ENCODE peak calls at places on chromosomes 1 and 21, in ten cellular contexts. A is lower lobe of right lung; M is GM12878; I is fibroblast of lung; J is ovary; Q is cardiac muscle cell; D is CD4-positive, alpha-beta memory T cell; P is astrocyte; O is NT2/D1; F is Caco-2. H is an unnamed sample. For H3K9me3 and H3K36me3, the result is how much of the 10 kb centered on the place peaks cover.

GRCh38 chr1:110011527-110012041 is 22.8 kb upstream of the STRIP1 start:
- DNase-seq in M (peak), A (no peak), I (peak), P (no peak), Q (peak), F (peak), O (peak), J (no peak), D (peak), H (peak)

GRCh38 chr1:25623731-25624130 is 7.1 kb downstream of the MAN1C1 start:
- DNase-seq in F (no peak), J (no peak), O (no peak), A (no peak), M (no peak), I (no peak), P (no peak), Q (no peak), D (no peak), H (no peak)

GRCh38 chr1:161113915-161114314 is 3.9 kb downstream of the PFDN2 start:
- DNase-seq in I (no peak), P (no peak), Q (no peak), J (no peak), D (no peak), F (no peak), A (no peak), M (no peak), O (no peak), H (no peak)

GRCh38 chr1:154502066-154502741 is at the start of the genes SHE and TDRD10:
- DNase-seq in P (no peak), I (no peak), F (no peak), M (no peak), Q (peak), D (no peak), O (no peak), A (peak), J (peak), H (no peak)

GRCh38 chr1:241275981-241276380 is 81.0 kb downstream of the RGS7 start:
- DNase-seq in O (peak), A (no peak), P (no peak), M (no peak), D (no peak), F (no peak), J (no peak), I (no peak), Q (no peak), H (no peak)

GRCh38 chr1:206809504-206810084 is 37.3 kb upstream of the IL10 start:
- DNase-seq in J (no peak), D (peak), M (no peak), Q (peak), O (no peak), F (no peak), I (peak), A (no peak), P (no peak), H (no peak)

GRCh38 chr1:24481098-24481497 is 21.5 kb upstream of the RCAN3 start:
- DNase-seq in F (no peak), M (peak), D (peak), Q (no peak), O (no peak), A (no peak), P (no peak), J (no peak), I (no peak), H (no peak)

GRCh38 chr1:228430243-228430642 is 13.6 kb upstream of the TRIM17 start:
- DNase-seq in J (no peak), M (no peak), P (no peak), Q (no peak), F (no peak), A (no peak), D (no peak), I (no peak), O (no peak), H (no peak)

GRCh38 chr1:232990176-232990723 is 39.8 kb downstream of the NTPCR start:
- DNase-seq in D (no peak), I (no peak), A (no peak), Q (no peak), F (no peak), P (no peak), O (no peak), M (no peak), J (no peak), H (no peak)

GRCh38 chr1:20988943-20989342 is 187.8 kb downstream of the EIF4G3 start:
- DNase-seq in J (no peak), A (no peak), M (no peak), P (no peak), I (no peak), Q (no peak), D (no peak), F (no peak), O (no peak), H (no peak)

GRCh38 chr1:20848162-20848561 is 61.1 kb upstream of the HP1BP3 start:
- DNase-seq in F (peak), O (no peak), I (peak), A (no peak), M (no peak), Q (no peak), P (peak), J (no peak), D (no peak), H (no peak)

GRCh38 chr1:89466307-89466925 is 58.2 kb upstream of the LRRC8B start:
- DNase-seq in F (no peak), P (no peak), D (no peak), J (no peak), Q (no peak), O (no peak), A (no peak), I (no peak), M (no peak), H (no peak)

GRCh38 chr21:41583274-41583790 is 75.4 kb upstream of the TMPRSS2 start:
- DNase-seq in A (peak), O (no peak), Q (no peak), M (no peak), D (no peak), F (peak), P (no peak), J (no peak), I (peak), H (no peak)

GRCh38 chr1:52629021-52629643 is 3.8 kb upstream of the SHISAL2A start:
- DNase-seq in J (no peak), P (no peak), A (no peak), D (no peak), Q (peak), I (no peak), M (no peak), O (no peak), F (no peak), H (no peak)

GRCh38 chr1:7705048-7705907 is 65.8 kb upstream of the VAMP3 start:
- DNase-seq in P (no peak), Q (no peak), M (no peak), D (peak), J (no peak), I (no peak), A (peak), O (no peak), F (no peak), H (peak)

GRCh38 chr1:215865060-215865459 is 298.0 kb downstream of the KCTD3 start:
- DNase-seq in M (no peak), A (no peak), P (no peak), I (no peak), Q (no peak), D (no peak), F (peak), O (no peak), J (no peak), H (no peak)

GRCh38 chr1:233269656-233270055 is 25.9 kb downstream of the PCNX2 start:
- DNase-seq in Q (no peak), M (no peak), O (no peak), I (peak), J (no peak), F (no peak), D (no peak), A (no peak), P (peak), H (no peak)

GRCh38 chr1:87113313-87113712 is 198.9 kb downstream of the HS2ST1 start:
- DNase-seq in A (no peak), D (no peak), F (no peak), P (peak), O (no peak), I (peak), J (no peak), Q (no peak), M (no peak), H (no peak)

GRCh38 chr1:14738235-14738634 is 139.8 kb downstream of the KAZN start:
- DNase-seq in J (no peak), D (no peak), I (peak), P (peak), A (no peak), O (no peak), F (no peak), M (no peak), Q (no peak), H (no peak)

GRCh38 chr21:44987886-44988606 is 48.2 kb downstream of the SLX9 start:
- DNase-seq in Q (no peak), I (no peak), J (peak), P (no peak), O (no peak), M (no peak), D (no peak), A (peak), F (no peak), H (no peak)

GRCh38 chr1:75522389-75522788 is 88.5 kb downstream of the SLC44A5 start:
- DNase-seq in J (no peak), F (no peak), O (peak), Q (peak), A (no peak), M (no peak), D (no peak), P (peak), I (peak), H (no peak)

DNA sequence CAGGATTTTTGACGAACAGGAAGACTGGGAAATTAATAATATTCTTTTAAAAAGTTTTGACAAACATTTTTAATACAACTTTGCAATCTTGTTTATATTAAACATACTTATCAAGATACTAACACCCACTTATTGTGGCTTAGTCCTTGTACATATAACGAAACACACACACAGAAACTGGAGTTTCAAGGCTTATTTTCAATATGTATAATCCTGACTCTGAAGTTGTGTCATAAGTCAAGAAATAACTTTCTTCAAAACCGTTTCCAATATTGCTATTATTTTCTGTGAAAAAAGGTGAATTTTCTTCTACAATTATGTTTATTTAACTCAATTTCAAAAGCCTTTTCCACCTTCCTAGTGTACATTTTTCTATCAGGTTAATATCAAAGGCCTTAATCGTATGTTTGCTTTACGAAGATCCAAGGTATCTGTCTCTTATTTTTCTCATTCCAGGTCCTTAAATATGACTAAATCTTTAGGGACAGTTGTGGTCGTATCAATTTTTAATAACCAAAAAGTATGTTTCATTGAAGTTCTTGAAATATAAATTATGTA is 1.8 kb downstream of the CDKN2C start:
- DNase-seq in F (no peak), I (no peak), D (no peak), A (no peak), M (no peak), J (no peak), Q (no peak), P (no peak), O (no peak), H (peak)
- H3K4me3 ChIP-seq in F (no peak), I (peak), D (no peak), A (peak), M (peak), J (peak), Q (no peak), P (no peak), O (no peak), H (peak)

DNA sequence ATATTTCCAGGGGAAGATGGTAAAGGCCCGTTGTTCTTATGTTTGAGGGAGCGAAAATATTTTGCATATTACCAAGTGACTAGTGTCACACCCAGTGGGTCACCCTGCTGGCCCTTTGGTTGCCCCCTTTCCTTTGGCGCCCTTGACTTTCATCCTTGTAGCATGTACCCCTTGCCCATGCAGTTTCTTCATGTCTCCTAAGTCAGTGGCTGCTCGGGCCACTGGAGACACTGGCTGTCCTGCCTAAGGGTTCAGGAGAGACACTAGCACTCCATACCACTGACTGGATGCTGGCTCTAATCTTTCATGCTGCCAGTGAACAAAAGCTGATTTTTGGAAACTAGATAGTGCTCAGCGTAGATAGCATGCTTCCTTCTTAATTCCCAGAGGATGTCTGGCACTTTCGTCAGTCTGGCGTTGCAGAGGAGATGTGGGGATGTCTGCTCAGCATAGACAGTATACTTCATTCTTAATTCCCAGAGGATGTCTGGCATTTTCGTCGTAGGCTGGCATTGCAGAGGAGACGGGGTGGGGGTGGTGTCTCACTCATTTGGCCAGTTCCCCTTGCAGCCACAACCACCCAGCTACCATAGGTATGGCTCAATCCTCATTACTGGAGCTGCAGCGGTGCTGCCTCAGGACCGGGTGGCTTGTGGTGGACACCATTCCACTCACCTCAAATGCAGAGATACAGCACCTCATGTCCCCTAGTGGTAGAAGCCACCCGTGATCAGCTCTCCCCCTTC is 770.9 kb upstream of the TPTE start:
- DNase-seq in P (no peak), J (no peak), D (no peak), A (no peak), I (no peak), O (no peak), M (no peak), F (no peak), Q (no peak), H (no peak)
- H3K9me3 ChIP-seq in P (under half), J (under half), D (under half), A (under half), I (under half), O (under half), M (under half), F (under half), Q (under half), H (under half)

GRCh38 chr1:53826367-53826766 is 11.7 kb downstream of the NDC1 start:
- DNase-seq in J (no peak), A (no peak), P (no peak), O (no peak), I (no peak), Q (no peak), D (no peak), M (no peak), F (no peak), H (no peak)
- H3K36me3 ChIP-seq in J (under half), A (under half), P (under half), O (half or more), I (under half), Q (under half), D (under half), M (under half), F (under half), H (half or more)

DNA sequence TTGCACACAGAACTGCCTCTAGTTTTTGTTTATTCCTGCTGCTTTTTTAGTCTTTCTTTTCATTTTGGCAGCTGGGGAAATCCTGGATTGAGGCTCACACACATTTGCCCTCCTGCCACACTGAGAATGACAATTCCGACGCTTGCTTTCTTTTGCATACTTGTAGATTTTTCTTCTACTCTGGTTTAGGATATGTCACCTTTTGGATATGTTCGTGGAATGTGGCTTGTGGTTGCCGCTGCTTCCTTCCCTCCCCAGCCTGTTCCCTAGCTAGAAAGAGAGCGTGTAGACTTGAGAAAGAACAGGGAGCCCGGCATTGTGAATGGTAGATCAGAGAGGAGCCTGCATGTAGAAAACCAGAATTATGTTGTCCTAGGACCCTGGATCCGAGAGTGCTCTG is 56.0 kb downstream of the PEX14 start:
- DNase-seq in F (no peak), J (no peak), Q (no peak), P (peak), A (no peak), D (no peak), O (no peak), M (no peak), I (peak), H (no peak)
- H3K4me3 ChIP-seq in F (no peak), J (no peak), Q (no peak), P (peak), A (peak), D (no peak), O (no peak), M (no peak), I (peak), H (no peak)

DNA sequence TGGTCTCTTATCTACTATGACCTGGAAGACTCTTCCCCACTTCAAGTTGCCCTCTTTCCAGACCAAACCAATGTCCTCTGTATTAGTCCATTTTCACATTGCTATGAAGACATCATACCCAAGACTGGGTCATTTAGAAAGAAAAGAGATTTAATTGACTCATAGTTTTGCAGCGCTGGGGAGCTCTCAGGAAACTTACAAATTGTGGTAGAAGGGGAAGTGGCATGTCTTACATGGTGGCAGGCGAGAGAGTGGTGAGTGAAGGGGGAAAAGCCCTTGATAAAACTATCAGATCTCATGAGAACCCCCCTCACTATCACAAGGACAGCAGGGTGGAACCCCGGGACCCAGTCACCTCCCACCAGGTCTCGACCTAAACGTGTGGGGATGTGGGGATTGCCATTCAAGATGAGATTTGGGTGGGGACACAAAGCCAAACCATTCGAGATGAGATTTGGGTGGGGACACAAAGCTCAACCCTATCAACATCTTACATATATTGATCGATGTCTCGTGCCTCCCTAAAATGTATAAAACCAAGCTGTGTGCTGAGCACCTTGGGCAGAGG is 14.2 kb upstream of the AGPAT3 start:
- DNase-seq in M (no peak), P (no peak), A (no peak), F (no peak), O (no peak), J (no peak), D (no peak), Q (no peak), I (no peak), H (no peak)
- H3K9me3 ChIP-seq in M (under half), P (under half), A (under half), F (under half), O (under half), J (under half), D (under half), Q (under half), I (under half), H (under half)

DNA sequence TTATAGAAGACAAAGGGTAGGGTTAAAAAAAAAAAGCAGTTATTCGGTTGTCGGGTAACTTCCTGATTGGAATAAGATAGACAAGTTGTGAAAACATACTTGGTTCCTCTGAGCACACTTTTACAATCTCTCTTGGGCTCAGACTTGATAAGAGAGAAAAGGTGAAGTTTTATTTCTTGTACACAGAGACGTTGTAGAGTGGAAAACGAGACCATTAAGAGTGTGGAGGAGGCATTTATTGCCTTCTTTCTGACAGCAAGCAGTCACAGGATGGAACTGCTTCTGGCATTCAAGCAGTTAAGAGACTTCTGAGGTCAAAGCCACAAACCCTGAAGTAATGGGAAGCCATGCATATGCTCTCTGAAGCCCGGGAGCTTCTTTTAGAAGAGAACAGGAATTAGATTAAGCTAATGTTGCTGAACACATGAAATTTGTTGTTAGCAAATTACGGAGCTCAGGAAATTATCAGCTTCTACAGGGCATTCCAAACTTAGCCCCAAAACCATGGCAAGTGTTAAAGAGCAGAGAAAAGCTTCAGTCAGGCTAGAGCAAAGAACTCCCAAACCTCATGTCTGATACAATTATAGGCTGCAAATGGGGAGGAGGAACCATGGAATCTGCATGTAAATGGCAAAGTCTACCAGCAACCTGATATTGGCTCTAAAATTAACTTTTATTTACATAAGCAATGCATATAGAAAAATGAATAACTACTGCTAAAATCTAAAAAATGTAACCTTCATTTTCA is 26.0 kb downstream of the S1PR1 start:
- DNase-seq in I (no peak), P (no peak), A (no peak), D (peak), O (peak), Q (no peak), F (no peak), M (no peak), J (no peak), H (no peak)
- H3K36me3 ChIP-seq in I (under half), P (under half), A (under half), D (under half), O (under half), Q (under half), F (under half), M (under half), J (under half), H (under half)

GRCh38 chr1:53835491-53835890 is 2.6 kb downstream of the NDC1 start:
- DNase-seq in F (no peak), J (no peak), Q (no peak), A (no peak), O (no peak), I (peak), P (peak), M (no peak), D (no peak), H (peak)
- H3K4me3 ChIP-seq in F (no peak), J (no peak), Q (no peak), A (no peak), O (no peak), I (no peak), P (no peak), M (peak), D (no peak), H (no peak)

DNA sequence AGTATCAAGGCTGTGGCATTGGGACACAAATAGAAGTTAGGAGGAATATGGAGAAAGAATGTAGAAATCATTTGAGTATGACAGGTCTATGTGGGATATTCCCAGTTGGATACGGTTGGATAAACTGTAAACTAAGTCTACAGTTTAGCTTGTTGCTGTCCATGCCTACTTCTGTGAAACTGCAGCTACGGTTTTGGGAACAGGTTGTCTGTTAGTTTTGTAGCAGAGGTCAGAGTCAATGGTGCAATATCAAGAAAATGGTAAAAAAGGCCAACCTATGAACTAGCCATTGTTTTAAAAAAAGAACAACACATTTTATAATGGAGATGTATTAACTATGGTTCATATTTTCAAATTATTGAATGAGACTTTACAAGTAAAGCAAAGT is 23.8 kb downstream of the BACH1 start:
- DNase-seq in I (no peak), F (no peak), P (no peak), M (no peak), J (no peak), D (no peak), Q (no peak), A (no peak), O (no peak), H (no peak)
- H3K9me3 ChIP-seq in I (under half), F (under half), P (under half), M (under half), J (under half), D (under half), Q (under half), A (under half), O (under half), H (under half)

H was measured in HAP-1.